ENCODE peak calls at places on chromosomes 5 and 9, in four cellular contexts. V is left lung, S is A549, I is GM12865. K is an unnamed sample.

GRCh38 chr5:150434502-150434901 is 15.0 kb downstream of the RPS14 start:
- DNase-seq in V (no peak), S (no peak), I (no peak), K (no peak)

GRCh38 chr5:155485344-155485743 is 471.8 kb downstream of the KIF4B start:
- DNase-seq in V (no peak), S (no peak), I (no peak), K (no peak)

GRCh38 chr9:6955251-6955921 is 197.6 kb downstream of the KDM4C start:
- DNase-seq in V (no peak), S (no peak), I (peak; percentile 41), K (no peak)

GRCh38 chr9:126160854-126161329 is 165.7 kb upstream of the MVB12B start:
- DNase-seq in V (no peak), S (no peak), I (no peak), K (no peak)

GRCh38 chr9:123470121-123470851 is 114.3 kb downstream of the CRB2 start:
- DNase-seq in V (no peak), S (no peak), I (no peak), K (no peak)

GRCh38 chr9:94952553-94953373 is 226.3 kb downstream of the AOPEP start:
- DNase-seq in V (no peak), S (no peak), I (peak; percentile 52), K (no peak)

GRCh38 chr5:54254482-54255198 is 55.7 kb downstream of the ARL15 start:
- DNase-seq in V (no peak), S (peak; percentile 6), I (no peak), K (no peak)

GRCh38 chr5:180135128-180135955 is 63.8 kb upstream of the RNF130 start:
- DNase-seq in V (peak; percentile 55), S (no peak), I (no peak), K (no peak)

GRCh38 chr9:130214921-130215320 is 42.7 kb downstream of the NCS1 start:
- DNase-seq in V (no peak), S (no peak), I (no peak), K (no peak)

GRCh38 chr9:32603914-32604852 is 31.2 kb upstream of the NDUFB6 start:
- DNase-seq in V (no peak), S (peak; percentile 42), I (no peak), K (no peak)

GRCh38 chr5:96616801-96617200 is 45.4 kb upstream of the CAST start:
- DNase-seq in V (no peak), S (no peak), I (no peak), K (no peak)

GRCh38 chr5:164532226-164532937 is 1027.0 kb downstream of the MAT2B start:
- DNase-seq in V (no peak), S (no peak), I (no peak), K (no peak)

GRCh38 chr9:96064838-96065481 is 189.5 kb downstream of the ERCC6L2 start:
- DNase-seq in V (no peak), S (no peak), I (no peak), K (no peak)

GRCh38 chr5:89421035-89421434 is 538.1 kb upstream of the MEF2C start:
- DNase-seq in V (no peak), S (no peak), I (no peak), K (no peak)

GRCh38 chr5:68171101-68171558 is 44.4 kb upstream of the PIK3R1 start:
- DNase-seq in V (no peak), S (no peak), I (no peak), K (no peak)

GRCh38 chr5:38420691-38421395 is 135.6 kb downstream of the LIFR start:
- DNase-seq in V (no peak), S (peak; percentile 73), I (peak; percentile 44), K (no peak)

GRCh38 chr9:7802666-7803065 is 3.1 kb upstream of the DMAC1 start:
- DNase-seq in V (no peak), S (no peak), I (no peak), K (no peak)

GRCh38 chr9:115229496-115229895 is 111.5 kb upstream of the TNC start:
- DNase-seq in V (no peak), S (peak; percentile 35), I (no peak), K (no peak)

GRCh38 chr5:45038366-45038987 is 229.7 kb downstream of the MRPS30 start:
- DNase-seq in V (no peak), S (peak; percentile 31), I (peak; percentile 59), K (no peak)

GRCh38 chr5:45037927-45038326 is 229.2 kb downstream of the MRPS30 start:
- DNase-seq in V (no peak), S (no peak), I (no peak), K (no peak)

GRCh38 chr5:45035991-45036390 is 227.2 kb downstream of the MRPS30 start:
- DNase-seq in V (no peak), S (no peak), I (no peak), K (no peak)
- TF ChIP-seq CTCF in V (no peak), S (no peak), I (no peak), K (no peak)

GRCh38 chr5:158700231-158700996 is 399.3 kb downstream of the EBF1 start:
- DNase-seq in V (no peak), S (no peak), I (no peak), K (no peak)
- H3K4me3 ChIP-seq in V (no peak overlapping the region), S (no peak overlapping the region), I (no peak overlapping the region), K (no peak overlapping the region)

DNA sequence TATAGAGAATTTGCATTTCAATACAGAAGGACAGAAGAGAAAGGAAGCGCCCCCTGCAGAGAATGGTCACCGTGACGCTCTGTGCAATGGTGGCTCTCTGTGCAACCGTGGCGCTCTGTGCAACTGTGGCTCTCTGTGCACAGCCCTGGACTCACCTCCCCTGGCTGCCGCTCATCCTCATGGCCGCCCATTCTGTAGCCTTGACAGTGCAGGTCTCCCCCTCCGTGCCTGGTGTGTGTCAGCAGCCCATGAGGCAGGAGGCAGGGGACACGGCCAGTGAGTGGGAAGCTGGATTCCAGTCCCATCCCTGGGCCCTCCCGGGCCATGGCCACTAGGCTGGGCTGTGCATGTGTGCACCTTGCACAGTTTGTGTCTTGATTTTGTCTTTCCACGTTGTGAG is 12.0 kb downstream of the EXOC3 start:
- DNase-seq in V (no peak), S (no peak), I (no peak), K (no peak)
- TF ChIP-seq CTCF in V (no peak), S (no peak), I (no peak), K (no peak)

GRCh38 chr5:177434437-177434836 is 8.0 kb downstream of the GRK6 start:
- DNase-seq in V (no peak), S (no peak), I (peak; percentile 7), K (no peak)
- H3K4me3 ChIP-seq in V (no peak overlapping the region), S (no peak overlapping the region), I (no peak overlapping the region), K (peak overlapping the region; percentile 17)

GRCh38 chr5:19795218-19795617 is 192.8 kb downstream of the CDH18 start:
- DNase-seq in V (no peak), S (peak; percentile 3), I (no peak), K (no peak)
- TF ChIP-seq CTCF in V (no peak), S (no peak), I (no peak), K (no peak)

DNA sequence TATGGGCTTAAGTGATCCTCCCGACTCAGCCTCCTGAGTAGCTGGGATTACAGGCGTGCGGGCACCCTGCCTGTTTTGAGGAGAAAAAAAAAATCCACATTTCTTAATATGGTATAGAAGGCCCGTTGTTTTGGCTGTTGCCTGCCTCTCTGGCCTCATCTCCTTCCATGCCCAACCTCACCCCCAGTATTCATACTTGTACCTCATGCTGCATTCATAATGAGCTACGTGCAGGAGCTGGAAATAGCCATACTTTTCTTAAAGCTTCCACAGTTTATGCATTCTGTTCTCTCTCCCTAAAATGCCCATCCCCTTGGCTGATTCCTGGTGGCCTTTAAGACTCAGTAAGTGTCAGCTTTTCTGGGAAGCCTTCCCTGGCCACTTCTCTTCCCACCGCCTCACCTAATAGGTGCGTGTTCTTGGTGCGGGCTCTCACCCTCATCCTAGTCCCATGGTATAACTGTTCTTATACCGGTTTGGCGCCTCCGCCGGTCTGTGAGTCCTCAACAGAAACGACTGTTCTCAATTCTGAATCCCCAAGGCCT is 2.1 kb upstream of the TPM2 start:
- DNase-seq in V (no peak), S (no peak), I (no peak), K (no peak)
- H3K4me3 ChIP-seq in V (no peak overlapping the region), S (no peak overlapping the region), I (no peak overlapping the region), K (no peak overlapping the region)

DNA sequence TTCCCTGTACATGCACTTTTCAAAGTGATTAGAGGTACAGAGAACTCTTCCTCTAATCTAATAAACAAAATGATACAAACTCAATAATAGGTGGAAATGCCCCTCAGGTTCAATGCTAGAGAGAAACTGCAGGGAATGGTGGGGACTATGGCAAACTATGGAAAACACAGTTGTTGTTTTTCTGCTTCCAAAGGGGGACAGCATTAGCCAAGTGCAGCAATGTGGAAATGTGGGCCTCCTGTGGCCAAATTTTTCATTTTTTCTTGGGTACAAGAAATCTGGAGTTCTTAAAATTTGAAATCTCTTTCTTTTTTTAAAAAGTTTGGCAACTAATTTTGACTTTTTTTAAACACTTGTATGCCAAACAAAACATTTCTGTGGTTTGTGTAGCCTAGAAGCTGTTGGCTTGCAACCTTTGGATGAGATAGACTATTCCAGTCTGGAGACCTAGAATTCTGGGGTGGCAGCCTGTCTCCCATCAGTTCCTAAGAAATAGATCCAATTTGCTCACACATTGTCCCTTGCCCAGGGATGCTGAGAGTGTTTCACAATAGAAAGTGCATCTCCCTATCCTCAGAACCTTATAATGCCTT is 218.6 kb downstream of the PAPPA start:
- DNase-seq in V (no peak), S (no peak), I (no peak), K (no peak)
- TF ChIP-seq CTCF in V (no peak), S (no peak), I (no peak), K (no peak)

GRCh38 chr5:149379807-149380374 is 799 bp upstream of the IL17B start:
- DNase-seq in V (no peak), S (no peak), I (no peak), K (no peak)
- H3K4me3 ChIP-seq in V (no peak overlapping the region), S (no peak overlapping the region), I (no peak overlapping the region), K (no peak overlapping the region)

GRCh38 chr5:119123280-119123679 is 52.4 kb downstream of the DMXL1 start:
- DNase-seq in V (no peak), S (no peak), I (no peak), K (no peak)
- TF ChIP-seq CTCF in V (no peak), S (no peak), I (no peak), K (no peak)

GRCh38 chr5:55896238-55896637 is 45.1 kb downstream of the IL31RA start:
- DNase-seq in V (no peak), S (no peak), I (no peak), K (no peak)

GRCh38 chr5:55897206-55897894 is 46.2 kb downstream of the IL31RA start:
- DNase-seq in V (no peak), S (no peak), I (no peak), K (no peak)

GRCh38 chr5:55896663-55897062 is 45.5 kb downstream of the IL31RA start:
- DNase-seq in V (peak; percentile 42), S (no peak), I (no peak), K (no peak)

GRCh38 chr5:55899344-55899743 is 48.2 kb downstream of the IL31RA start:
- DNase-seq in V (no peak), S (no peak), I (no peak), K (no peak)

GRCh38 chr5:55897905-55898304 is 46.7 kb downstream of the IL31RA start:
- DNase-seq in V (peak; percentile 40), S (no peak), I (no peak), K (no peak)
- H3K4me3 ChIP-seq in V (no peak overlapping the region), S (no peak overlapping the region), I (no peak overlapping the region), K (no peak overlapping the region)